ENCODE peak calls at places on chromosome 17, in nine cellular contexts. C is CD8-positive, alpha-beta T cell; T is tibial nerve; I is lower leg skin; H is GM12865; O is mammary epithelial cell; Y is adrenal gland; J is IMR-90; L is Caco-2. X is an unnamed sample.

GRCh38 chr17:29176500-29177351 is 3.5 kb downstream of the MYO18A start:
- DNase-seq in C (peak), T (no peak), I (no peak), H (peak), O (peak), Y (peak), J (peak), L (peak), X (peak)

GRCh38 chr17:339193-340061 is 13.2 kb downstream of the RPH3AL start:
- DNase-seq in C (no peak), T (no peak), I (no peak), H (no peak), O (no peak), Y (no peak), J (no peak), L (no peak), X (no peak)

GRCh38 chr17:29138991-29139682 is 41.1 kb downstream of the MYO18A start:
- DNase-seq in C (no peak), T (no peak), I (no peak), H (peak), O (no peak), Y (no peak), J (no peak), L (no peak), X (no peak)

GRCh38 chr17:35890774-35891155 is 10.6 kb upstream of the CCL5 start:
- DNase-seq in C (peak), T (no peak), I (no peak), H (peak), O (no peak), Y (no peak), J (no peak), L (no peak), X (no peak)

GRCh38 chr17:37574427-37574826 is 34.8 kb downstream of the SYNRG start:
- DNase-seq in C (no peak), T (no peak), I (no peak), H (no peak), O (no peak), Y (no peak), J (no peak), L (no peak), X (no peak)

GRCh38 chr17:78396436-78397335 is 18.2 kb downstream of the PGS1 start:
- DNase-seq in C (no peak), T (no peak), I (no peak), H (no peak), O (no peak), Y (no peak), J (no peak), L (no peak), X (no peak)

GRCh38 chr17:27542841-27543463 is 86.7 kb downstream of the KSR1 start:
- DNase-seq in C (no peak), T (no peak), I (no peak), H (no peak), O (no peak), Y (no peak), J (no peak), L (no peak), X (no peak)

GRCh38 chr17:49359990-49360795 is 1.9 kb downstream of the ZNF652 start:
- DNase-seq in C (peak), T (no peak), I (no peak), H (peak), O (no peak), Y (no peak), J (no peak), L (peak), X (no peak)

GRCh38 chr17:65423346-65424140 is 137.9 kb downstream of the AXIN2 start:
- DNase-seq in C (no peak), T (no peak), I (no peak), H (no peak), O (no peak), Y (no peak), J (no peak), L (no peak), X (no peak)

GRCh38 chr17:32341141-32341856 is 674 bp downstream of the C17orf75 start:
- DNase-seq in C (peak), T (no peak), I (no peak), H (peak), O (peak), Y (no peak), J (no peak), L (peak), X (no peak)
- TF ChIP-seq CTCF in C (peak), T (no peak), I (no peak), H (peak), O (peak), Y (no peak), J (no peak), L (peak), X (peak)

GRCh38 chr17:40316571-40317344 is 7.8 kb downstream of the RARA start:
- DNase-seq in C (no peak), T (no peak), I (no peak), H (no peak), O (peak), Y (peak), J (peak), L (peak), X (peak)
- H3K4me3 ChIP-seq in C (no peak), T (peak), I (no peak), H (peak), O (peak), Y (no peak), J (no peak), L (peak), X (no peak)

GRCh38 chr17:74892013-74892841 is 1.2 kb downstream of the FADS6 start:
- DNase-seq in C (no peak), T (no peak), I (no peak), H (no peak), O (no peak), Y (no peak), J (no peak), L (no peak), X (no peak)
- TF ChIP-seq CTCF in C (no peak), T (no peak), I (no peak), H (no peak), O (no peak), Y (no peak), J (no peak), L (peak), X (no peak)

GRCh38 chr17:80482058-80482318 is 5.6 kb upstream of the NPTX1 start:
- DNase-seq in C (no peak), T (no peak), I (no peak), H (no peak), O (no peak), Y (no peak), J (no peak), L (no peak), X (no peak)
- H3K4me3 ChIP-seq in C (no peak), T (no peak), I (no peak), H (no peak), O (no peak), Y (no peak), J (no peak), L (no peak), X (no peak)

DNA sequence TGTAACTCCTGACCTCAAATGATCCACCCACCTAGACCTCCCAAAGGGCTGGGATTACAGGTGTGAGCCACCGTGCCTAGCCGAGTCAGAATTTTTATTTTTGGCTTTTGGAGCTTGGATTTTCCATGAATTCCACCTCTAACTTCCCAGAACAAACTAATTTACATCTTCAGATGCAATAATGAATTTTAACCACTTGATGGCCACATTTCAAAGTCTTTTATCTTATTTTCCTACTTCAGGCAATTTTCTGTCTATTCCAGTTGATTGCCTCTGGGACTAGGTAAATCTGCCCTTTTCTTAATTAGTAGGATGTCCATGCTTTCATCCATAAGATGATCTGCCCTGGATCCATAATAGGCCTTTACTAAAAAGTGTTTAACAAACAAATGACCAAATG is 156.4 kb upstream of the ANKFN1 start:
- DNase-seq in C (no peak), T (no peak), I (no peak), H (no peak), O (no peak), Y (no peak), J (peak), L (no peak), X (no peak)
- TF ChIP-seq CTCF in C (no peak), T (no peak), I (no peak), H (no peak), O (peak), Y (no peak), J (peak), L (no peak), X (no peak)